ENCODE peak calls at places on chromosomes 1 and 21, in six cellular contexts. D, U, A, I, W and B are unnamed samples.

GRCh38 chr1:58932820-58933598 is 149.2 kb upstream of the JUN start:
- DNase-seq in I (no peak), U (peak), D (no peak), W (no peak), A (peak), B (peak)

GRCh38 chr1:167635941-167636340 is 5.9 kb downstream of the RCSD1 start:
- DNase-seq in D (no peak), A (no peak), U (no peak), W (no peak), I (no peak), B (no peak)

GRCh38 chr1:74673351-74674111 is at the start of gene ERICH3:
- DNase-seq in W (peak), I (no peak), D (no peak), U (no peak), A (no peak), B (peak)

GRCh38 chr1:242839101-242839500 is 314.6 kb upstream of the PLD5 start:
- DNase-seq in I (no peak), U (no peak), W (no peak), D (no peak), A (no peak), B (no peak)

GRCh38 chr1:30327370-30328099 is 395.9 kb downstream of the MATN1 start:
- DNase-seq in I (no peak), D (no peak), A (no peak), U (peak), W (no peak), B (no peak)

GRCh38 chr1:7607097-7607496 is 164.0 kb upstream of the VAMP3 start:
- DNase-seq in U (no peak), W (no peak), D (no peak), I (no peak), A (no peak), B (no peak)

GRCh38 chr1:56644064-56644940 is 812 bp upstream of the PRKAA2 start:
- DNase-seq in A (peak), U (no peak), W (peak), D (peak), I (no peak), B (no peak)

GRCh38 chr1:60073605-60074278 is at the start of gene C1orf87:
- DNase-seq in A (no peak), U (no peak), W (peak), D (no peak), I (no peak), B (no peak)

GRCh38 chr1:51473716-51474115 is 45.4 kb downstream of the EPS15 start:
- DNase-seq in U (no peak), I (no peak), D (no peak), W (no peak), A (no peak), B (no peak)

GRCh38 chr1:99548924-99549605 is 96.8 kb upstream of the PALMD start:
- DNase-seq in U (peak), I (no peak), W (peak), A (no peak), D (peak), B (no peak)

GRCh38 chr1:186869829-186870228 is 41.1 kb downstream of the PLA2G4A start:
- DNase-seq in D (no peak), I (no peak), A (no peak), U (no peak), W (no peak), B (no peak)

GRCh38 chr1:231841616-231842344 is 215.2 kb downstream of the DISC1 start:
- DNase-seq in D (no peak), W (no peak), A (peak), I (no peak), U (no peak), B (no peak)

GRCh38 chr1:201970334-201971159 is 11.9 kb upstream of the RNPEP start:
- DNase-seq in D (no peak), U (no peak), I (no peak), A (no peak), W (no peak), B (no peak)

GRCh38 chr1:12186277-12186985 is 19.6 kb downstream of the TNFRSF1B start:
- DNase-seq in W (no peak), A (no peak), I (no peak), U (peak), D (no peak), B (peak)

GRCh38 chr1:100721502-100722205 is 2.1 kb downstream of the VCAM1 start:
- DNase-seq in W (peak), D (peak), A (no peak), U (peak), I (no peak), B (peak)

GRCh38 chr1:30597711-30598110 is 125.7 kb downstream of the MATN1 start:
- DNase-seq in W (no peak), D (no peak), A (no peak), I (no peak), U (no peak), B (no peak)

GRCh38 chr1:59564192-59564891 is 250.4 kb upstream of the HOOK1 start:
- DNase-seq in W (no peak), D (no peak), A (no peak), I (no peak), U (no peak), B (no peak)

GRCh38 chr1:87833158-87833557 is 504.5 kb downstream of the LMO4 start:
- DNase-seq in A (no peak), D (no peak), W (no peak), I (no peak), U (no peak), B (no peak)

GRCh38 chr1:55334140-55334539 is 119.0 kb upstream of the USP24 start:
- DNase-seq in A (no peak), D (no peak), W (no peak), I (no peak), U (no peak), B (no peak)

GRCh38 chr1:44359234-44359937 is 4.3 kb upstream of the ERI3 start:
- DNase-seq in A (no peak), U (no peak), W (no peak), D (no peak), I (no peak), B (no peak)

GRCh38 chr1:234536756-234537155 is 57.8 kb upstream of the TARBP1 start:
- DNase-seq in A (no peak), W (peak), U (no peak), I (no peak), D (no peak), B (no peak)

GRCh38 chr1:200624679-200625335 is 4.3 kb upstream of the KIF14 start:
- DNase-seq in W (no peak), D (no peak), A (no peak), I (no peak), U (no peak), B (no peak)

GRCh38 chr1:172630060-172630818 is 28.7 kb upstream of the FASLG start:
- DNase-seq in U (no peak), I (no peak), W (no peak), A (peak), D (no peak), B (no peak)

GRCh38 chr1:20788489-20788795 is 1.3 kb upstream of the HP1BP3 start:
- DNase-seq in D (no peak), U (no peak), I (no peak), W (no peak), A (no peak), B (no peak)

GRCh38 chr1:20786310-20787099 is 602 bp downstream of the HP1BP3 start:
- DNase-seq in A (peak), U (peak), D (peak), W (peak), I (peak), B (peak)

GRCh38 chr1:20785907-20786309 is 1.2 kb downstream of the HP1BP3 start:
- DNase-seq in A (no peak), W (peak), I (peak), D (no peak), U (no peak), B (no peak)

GRCh38 chr1:20787775-20788488 is 825 bp upstream of the HP1BP3 start:
- DNase-seq in D (no peak), W (no peak), U (no peak), I (no peak), A (peak), B (no peak)

DNA sequence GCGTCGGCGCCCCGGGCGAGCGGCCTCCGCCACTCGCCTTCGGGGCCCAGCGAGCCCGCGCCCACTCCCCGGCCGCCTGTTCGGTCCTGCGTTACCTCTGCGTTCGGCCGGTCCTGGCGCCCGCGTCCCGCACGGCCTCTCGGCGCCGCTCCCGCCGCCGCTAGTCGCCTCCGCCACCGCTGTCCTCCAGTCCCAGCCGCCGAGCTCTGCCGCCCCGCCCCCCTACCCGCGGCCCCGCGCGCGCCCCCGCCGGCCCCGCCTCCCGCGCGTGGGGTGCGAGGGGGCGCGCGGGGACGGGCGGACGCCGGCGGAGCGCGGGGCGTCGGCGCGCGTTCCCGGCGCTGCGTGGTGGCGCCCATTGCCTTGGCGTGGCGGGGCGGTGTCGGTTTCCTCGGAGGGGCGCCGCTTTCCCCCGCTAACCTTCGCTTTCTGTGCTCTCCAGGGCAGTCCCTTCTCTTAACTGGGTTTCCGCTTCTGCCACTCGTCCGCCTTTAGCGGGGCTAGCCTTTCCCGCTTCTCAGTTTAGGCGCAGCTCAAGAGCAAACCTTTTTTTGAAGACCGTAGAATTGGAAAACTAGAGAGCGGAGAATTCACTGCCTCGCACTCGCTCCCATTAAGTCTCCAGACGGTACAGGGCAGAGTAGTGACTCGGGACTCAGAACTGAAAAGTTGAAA is at the start of gene HP1BP3:
- DNase-seq in A (peak), I (peak), D (peak), W (peak), U (peak), B (peak)
- TF ChIP-seq POLR2A in A (peak), I (peak), D (peak), W (no peak), U (no peak), B (peak)

GRCh38 chr1:180842890-180843289 is 69.8 kb upstream of the KIAA1614 start:
- DNase-seq in D (no peak), I (no peak), W (peak), U (no peak), A (no peak), B (no peak)

GRCh38 chr1:180839547-180839946 is 73.2 kb upstream of the KIAA1614 start:
- DNase-seq in W (no peak), D (no peak), U (no peak), A (no peak), I (no peak), B (no peak)

GRCh38 chr1:180842482-180842881 is 70.2 kb upstream of the KIAA1614 start:
- DNase-seq in W (no peak), D (no peak), I (no peak), U (no peak), A (no peak), B (no peak)

GRCh38 chr1:180841460-180841859 is 71.2 kb upstream of the KIAA1614 start:
- DNase-seq in A (no peak), D (no peak), I (no peak), U (no peak), W (no peak), B (no peak)

GRCh38 chr1:180842052-180842451 is 70.6 kb upstream of the KIAA1614 start:
- DNase-seq in A (no peak), W (no peak), I (no peak), D (no peak), U (no peak), B (no peak)
- H3K27ac ChIP-seq in A (no peak), W (peak), I (no peak), D (no peak), U (no peak), B (no peak)

GRCh38 chr1:77978293-77978968 is 441 bp downstream of the FUBP1 start:
- DNase-seq in I (peak), D (peak), A (peak), W (peak), U (peak), B (no peak)
- TF ChIP-seq POLR2A in I (peak), D (no peak), A (no peak), W (no peak), U (no peak), B (peak)

DNA sequence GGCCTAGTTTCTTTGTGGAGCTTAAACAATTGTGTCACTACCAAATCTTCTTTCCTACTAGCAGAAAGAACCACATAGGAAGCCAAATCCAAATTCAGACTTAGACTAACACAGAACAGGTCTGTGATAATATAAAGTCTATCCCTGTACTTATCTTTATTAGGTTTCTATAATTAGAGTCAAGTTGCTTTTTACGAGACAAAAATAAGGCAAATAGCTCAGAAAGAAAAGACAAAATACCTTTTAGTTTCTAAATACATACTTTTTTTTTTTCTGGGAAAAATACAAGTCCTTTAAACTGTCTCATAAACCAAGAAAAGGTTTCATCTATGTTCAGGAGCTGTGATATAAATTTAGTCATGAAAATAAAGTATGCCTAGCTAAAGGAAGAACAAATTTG is 78.9 kb upstream of the LBR start:
- DNase-seq in I (no peak), U (no peak), W (no peak), D (no peak), A (no peak), B (no peak)
- H3K27ac ChIP-seq in I (no peak), U (no peak), W (no peak), D (no peak), A (no peak), B (no peak)

GRCh38 chr21:44329971-44330681 is 9.1 kb downstream of the CFAP410 start:
- DNase-seq in D (no peak), U (no peak), A (no peak), I (no peak), W (no peak), B (no peak)
- TF ChIP-seq POLR2A in D (no peak), U (no peak), A (no peak), I (no peak), W (no peak), B (no peak)